ENCODE peak calls at places on chromosomes 2 and 18, in nine cellular contexts. K, J, G, Z, X, O, W, A and N are unnamed samples.

GRCh38 chr18:36153771-36154170 is 24.1 kb downstream of the ELP2 start:
- DNase-seq in K (no peak), J (no peak), G (no peak), Z (no peak), X (no peak), O (no peak), W (no peak), A (no peak), N (no peak)

GRCh38 chr2:85799215-85799956 is 45.6 kb downstream of the ATOH8 start:
- DNase-seq in K (no peak), J (no peak), G (peak), Z (no peak), X (no peak), O (no peak), W (no peak), A (peak), N (no peak)

GRCh38 chr2:217787160-217787877 is 215.5 kb downstream of the TNS1 start:
- DNase-seq in K (no peak), J (no peak), G (no peak), Z (no peak), X (no peak), O (no peak), W (no peak), A (no peak), N (no peak)

GRCh38 chr2:88810488-88810887 is 119.0 kb downstream of the RPIA start:
- DNase-seq in K (no peak), J (no peak), G (no peak), Z (no peak), X (no peak), O (no peak), W (no peak), A (no peak), N (no peak)

GRCh38 chr2:226073496-226073895 is 674.0 kb downstream of the NYAP2 start:
- DNase-seq in K (no peak), J (no peak), G (no peak), Z (no peak), X (no peak), O (no peak), W (no peak), A (no peak), N (no peak)

GRCh38 chr2:69177785-69178636 is 165.0 kb downstream of the ANTXR1 start:
- DNase-seq in K (no peak), J (no peak), G (peak), Z (no peak), X (peak), O (peak), W (peak), A (peak), N (peak)

GRCh38 chr2:54639609-54640008 is 83.9 kb upstream of the EML6 start:
- DNase-seq in K (no peak), J (no peak), G (no peak), Z (no peak), X (peak), O (no peak), W (no peak), A (no peak), N (peak)

GRCh38 chr2:45177870-45178269 is 168.6 kb upstream of the SIX2 start:
- DNase-seq in K (no peak), J (no peak), G (no peak), Z (no peak), X (peak), O (no peak), W (peak), A (no peak), N (peak)

GRCh38 chr2:219522111-219523030 is 8.1 kb downstream of the ASIC4 start:
- DNase-seq in K (no peak), J (no peak), G (no peak), Z (no peak), X (peak), O (no peak), W (peak), A (peak), N (peak)